ENCODE peak calls at places on chromosomes 3 and 15, in six cellular contexts. B is esophagus squamous epithelium, V is dorsolateral prefrontal cortex, Q is fibroblast of lung, D is cardiac muscle cell, G is lower lobe of right lung. R is an unnamed sample.

GRCh38 chr15:91887321-91887720 is 33.8 kb downstream of the SLCO3A1 start:
- DNase-seq in B (no peak), V (peak; percentile 88), Q (no peak), D (no peak), G (no peak), R (no peak)

GRCh38 chr3:47791193-47791855 is 9.6 kb upstream of the SMARCC1 start:
- DNase-seq in B (no peak), V (no peak), Q (no peak), D (no peak), G (no peak), R (no peak)

GRCh38 chr15:79265167-79265566 is 17.4 kb upstream of the ANKRD34C start:
- DNase-seq in B (no peak), V (no peak), Q (no peak), D (no peak), G (no peak), R (no peak)

GRCh38 chr15:83436513-83437158 is 10.5 kb upstream of the SH3GL3 start:
- DNase-seq in B (no peak), V (no peak), Q (peak; percentile 72), D (peak; percentile 69), G (no peak), R (no peak)

GRCh38 chr3:161489390-161489789 is 7.2 kb upstream of the OTOL1 start:
- DNase-seq in B (no peak), V (no peak), Q (no peak), D (no peak), G (no peak), R (no peak)

GRCh38 chr15:67157779-67158366 is 92.5 kb downstream of the SMAD3 start:
- DNase-seq in B (no peak), V (no peak), Q (no peak), D (no peak), G (no peak), R (no peak)

GRCh38 chr15:28015855-28016254 is 83.3 kb downstream of the OCA2 start:
- DNase-seq in B (no peak), V (no peak), Q (no peak), D (no peak), G (no peak), R (no peak)

GRCh38 chr15:100944237-100944875 is 25.2 kb downstream of the LRRK1 start:
- DNase-seq in B (no peak), V (no peak), Q (peak; percentile 36), D (no peak), G (no peak), R (no peak)

GRCh38 chr3:187919018-187919417 is 173.8 kb upstream of the BCL6 start:
- DNase-seq in B (no peak), V (no peak), Q (no peak), D (no peak), G (no peak), R (no peak)

GRCh38 chr3:165643433-165643824 is 193.8 kb downstream of the BCHE start:
- DNase-seq in B (no peak), V (no peak), Q (peak; percentile 53), D (no peak), G (no peak), R (no peak)

GRCh38 chr3:83863380-83863779 is 1095.4 kb upstream of the CADM2 start:
- DNase-seq in B (no peak), V (no peak), Q (no peak), D (no peak), G (no peak), R (no peak)

GRCh38 chr15:73190189-73190601 is 137.9 kb downstream of the NEO1 start:
- DNase-seq in B (no peak), V (no peak), Q (peak; percentile 48), D (no peak), G (no peak), R (no peak)

GRCh38 chr3:17091895-17092294 is 207.1 kb downstream of the PLCL2 start:
- DNase-seq in B (no peak), V (no peak), Q (peak; percentile 4), D (no peak), G (no peak), R (no peak)

GRCh38 chr3:121566773-121567172 is 976 bp upstream of the ARGFX start:
- DNase-seq in B (no peak), V (no peak), Q (no peak), D (no peak), G (no peak), R (no peak)

GRCh38 chr3:74314696-74315095 is 299.8 kb downstream of the CNTN3 start:
- DNase-seq in B (no peak), V (no peak), Q (peak; percentile 7), D (no peak), G (no peak), R (no peak)

GRCh38 chr15:77786956-77787355 is 154.2 kb upstream of the LINGO1 start:
- DNase-seq in B (no peak), V (no peak), Q (no peak), D (no peak), G (no peak), R (no peak)

GRCh38 chr3:164418426-164418825 is 659.9 kb downstream of the SI start:
- DNase-seq in B (no peak), V (no peak), Q (no peak), D (peak; percentile 42), G (no peak), R (no peak)

GRCh38 chr3:76505202-76505875 is 534.6 kb upstream of the ROBO2 start:
- DNase-seq in B (no peak), V (no peak), Q (no peak), D (no peak), G (no peak), R (no peak)

GRCh38 chr3:146750196-146750595 is 145.1 kb upstream of the PLSCR5 start:
- DNase-seq in B (no peak), V (no peak), Q (peak; percentile 9), D (no peak), G (no peak), R (no peak)

GRCh38 chr15:55868707-55869106 is 124.7 kb downstream of the NEDD4 start:
- DNase-seq in B (no peak), V (no peak), Q (no peak), D (no peak), G (no peak), R (no peak)

GRCh38 chr15:91186892-91187644 is 87.0 kb downstream of the SV2B start:
- DNase-seq in B (no peak), V (no peak), Q (peak; percentile 5), D (peak; percentile 86), G (no peak), R (no peak)

GRCh38 chr3:45966969-45967640 is 23.8 kb downstream of the CXCR6 start:
- DNase-seq in B (no peak), V (peak; percentile 70), Q (no peak), D (no peak), G (no peak), R (no peak)

GRCh38 chr15:89030311-89030710 is 57.9 kb upstream of the ABHD2 start:
- DNase-seq in B (no peak), V (no peak), Q (no peak), D (no peak), G (no peak), R (no peak)

GRCh38 chr3:185647880-185648210 is 61.8 kb downstream of the SENP2 start:
- DNase-seq in B (no peak), V (no peak), Q (no peak), D (no peak), G (no peak), R (no peak)

GRCh38 chr15:51622269-51623180 is at the start of gene DMXL2:
- DNase-seq in B (peak; percentile 35), V (peak; percentile 88), Q (peak; percentile 86), D (peak; percentile 94), G (peak; percentile 93), R (peak; percentile 41)

GRCh38 chr3:55244247-55244646 is 242.9 kb downstream of the WNT5A start:
- DNase-seq in B (no peak), V (no peak), Q (no peak), D (no peak), G (no peak), R (no peak)

GRCh38 chr3:49172616-49173041 is 1.2 kb downstream of the KLHDC8B start:
- DNase-seq in B (no peak), V (no peak), Q (no peak), D (no peak), G (no peak), R (no peak)

GRCh38 chr3:53005338-53005737 is 40.5 kb downstream of the SFMBT1 start:
- DNase-seq in B (no peak), V (no peak), Q (no peak), D (no peak), G (no peak), R (no peak)

GRCh38 chr15:66046751-66047150 is 177.5 kb downstream of the RAB11A start:
- DNase-seq in B (no peak), V (no peak), Q (no peak), D (no peak), G (no peak), R (no peak)

GRCh38 chr3:41627477-41628087 is 334.3 kb downstream of the ULK4 start:
- DNase-seq in B (no peak), V (no peak), Q (no peak), D (no peak), G (no peak), R (no peak)
- H3K4me3 ChIP-seq in B (no peak overlapping the region), V (no peak overlapping the region), Q (no peak overlapping the region), D (no peak overlapping the region), G (no peak overlapping the region), R (no peak overlapping the region)

GRCh38 chr3:153438275-153438674 is 276.2 kb downstream of the RAP2B start:
- DNase-seq in B (no peak), V (no peak), Q (no peak), D (no peak), G (no peak), R (no peak)
- H3K4me3 ChIP-seq in B (no peak overlapping the region), V (no peak overlapping the region), Q (no peak overlapping the region), D (no peak overlapping the region), G (no peak overlapping the region), R (no peak overlapping the region)

GRCh38 chr3:152657002-152657400 is 177.9 kb upstream of the P2RY1 start:
- DNase-seq in B (no peak), V (no peak), Q (no peak), D (no peak), G (no peak), R (no peak)
- H3K4me3 ChIP-seq in B (no peak overlapping the region), V (peak overlapping the region; percentile 48), Q (no peak overlapping the region), D (no peak overlapping the region), G (no peak overlapping the region), R (no peak overlapping the region)

DNA sequence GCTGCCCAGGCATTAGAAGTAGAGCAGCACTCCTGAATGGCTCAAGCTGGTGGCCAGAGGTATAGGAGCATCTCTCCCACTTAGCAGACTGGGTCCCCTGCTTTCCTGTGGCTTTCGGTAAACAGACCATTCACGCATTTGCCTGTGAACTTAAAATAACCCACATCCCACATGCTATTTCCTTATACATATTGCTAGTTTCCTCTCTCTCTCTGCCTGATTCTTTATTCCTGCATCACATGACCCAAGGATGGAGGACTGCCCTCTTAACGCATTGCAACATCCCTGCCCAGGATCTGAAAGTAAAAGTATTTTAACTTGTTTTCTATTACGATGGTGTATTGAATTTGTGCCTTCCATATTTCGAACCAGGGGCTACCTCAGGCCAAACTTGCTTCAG is 43.4 kb upstream of the NLGN1 start:
- DNase-seq in B (no peak), V (no peak), Q (no peak), D (no peak), G (no peak), R (no peak)
- H3K4me3 ChIP-seq in B (no peak overlapping the region), V (no peak overlapping the region), Q (no peak overlapping the region), D (no peak overlapping the region), G (no peak overlapping the region), R (no peak overlapping the region)

DNA sequence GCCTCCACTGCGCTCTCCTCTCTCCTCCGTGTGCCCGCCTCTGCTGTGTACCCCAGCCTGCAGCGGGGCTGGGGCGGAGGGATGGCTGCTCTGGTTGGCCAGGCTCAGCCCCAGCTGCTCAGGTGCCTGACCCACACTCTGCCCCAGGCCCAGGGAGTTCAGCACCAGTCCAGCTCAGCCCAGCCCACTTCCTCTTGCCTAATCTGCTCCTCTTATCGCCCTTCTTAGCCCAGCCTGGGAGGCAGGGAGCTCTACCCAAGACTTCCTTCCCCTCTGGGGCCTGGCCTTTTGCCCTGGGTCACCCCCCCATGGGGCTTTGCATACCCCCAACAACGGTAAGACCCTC is 1.1 kb upstream of the PLCB2 start:
- DNase-seq in B (no peak), V (no peak), Q (no peak), D (no peak), G (peak; percentile 77), R (no peak)
- H3K4me3 ChIP-seq in B (peak overlapping the region; percentile 42), V (peak overlapping the region; percentile 40), Q (no peak overlapping the region), D (no peak overlapping the region), G (peak overlapping the region; percentile 55), R (no peak overlapping the region)

R was measured in lower leg skin.